ENCODE peak calls at places on chromosomes 16 and 17, in five cellular contexts. R is mucosa of gallbladder, M is RPMI7951, F is bronchial epithelial cell, X is IMR-90. T is an unnamed sample.

GRCh38 chr16:1443980-1444729 is at the start of gene CCDC154:
- DNase-seq in R (no peak), X (no peak), M (no peak), F (no peak), T (no peak)

GRCh38 chr17:34177642-34178041 is 77.4 kb upstream of the CCL2 start:
- DNase-seq in R (no peak), X (peak), M (peak), F (no peak), T (peak)

GRCh38 chr17:58918072-58918471 is 162.4 kb downstream of the PPM1E start:
- DNase-seq in X (no peak), R (no peak), M (no peak), F (no peak), T (no peak)

GRCh38 chr17:75842963-75843576 is 1.1 kb downstream of the UNC13D start:
- DNase-seq in F (no peak), R (no peak), M (no peak), X (no peak), T (no peak)

GRCh38 chr17:59668816-59669215 is 38.4 kb downstream of the PTRH2 start:
- DNase-seq in F (peak), X (peak), R (no peak), M (peak), T (peak)

GRCh38 chr17:17783121-17783824 is 53.5 kb downstream of the SREBF1 start:
- DNase-seq in R (peak), M (no peak), F (peak), X (no peak), T (peak)

GRCh38 chr17:47649972-47650524 is 329 bp downstream of the KPNB1 start:
- DNase-seq in X (no peak), F (peak), M (no peak), R (no peak), T (peak)

GRCh38 chr16:88202207-88202745 is 180.5 kb upstream of the ZNF469 start:
- DNase-seq in F (no peak), R (no peak), M (no peak), X (no peak), T (no peak)

GRCh38 chr17:16486373-16487250 is 5.4 kb downstream of the LRRC75A start:
- DNase-seq in M (peak), R (peak), X (peak), F (peak), T (peak)

GRCh38 chr17:73722163-73722562 is 77.9 kb upstream of the SDK2 start:
- DNase-seq in X (no peak), R (no peak), M (no peak), F (no peak), T (no peak)

GRCh38 chr17:49687878-49688491 is 10.1 kb upstream of the SPOP start:
- DNase-seq in X (peak), F (peak), M (peak), R (no peak), T (peak)

GRCh38 chr17:1108810-1109605 is 70.8 kb downstream of the ABR start:
- DNase-seq in R (peak), F (no peak), M (peak), X (peak), T (peak)

GRCh38 chr17:44360826-44361225 is 2.8 kb downstream of the FAM171A2 start:
- DNase-seq in F (no peak), M (peak), R (no peak), X (peak), T (peak)

GRCh38 chr16:12231666-12232065 is 255.1 kb downstream of the SNX29 start:
- DNase-seq in M (peak), R (no peak), F (peak), X (peak), T (peak)

GRCh38 chr16:1152651-1153259 is at the start of gene CACNA1H:
- DNase-seq in R (no peak), X (no peak), M (no peak), F (no peak), T (no peak)

GRCh38 chr17:82917656-82918345 is 78.0 kb upstream of the ZNF750 start:
- DNase-seq in X (peak), R (no peak), M (no peak), F (peak), T (no peak)

GRCh38 chr16:66007717-66008116 is 358.8 kb upstream of the CDH5 start:
- DNase-seq in X (peak), R (no peak), F (peak), M (peak), T (peak)

GRCh38 chr17:4247981-4248388 is 15.8 kb downstream of the ANKFY1 start:
- DNase-seq in R (peak), X (no peak), M (no peak), F (peak), T (no peak)

GRCh38 chr17:8141046-8141445 is 11.2 kb downstream of the PER1 start:
- DNase-seq in F (no peak), X (no peak), M (no peak), R (no peak), T (no peak)

GRCh38 chr16:71927383-71927782 is 32.1 kb downstream of the IST1 start:
- DNase-seq in X (peak), F (peak), M (peak), R (peak), T (peak)